ENCODE peak calls at places on chromosomes 16 and 17, in five cellular contexts. J is thoracic aorta, Y is NCI-H524, V is Caki2, B is stomach. K is an unnamed sample.

GRCh38 chr17:46950997-46951621 is 27.9 kb downstream of the RPRML start:
- DNase-seq in Y (peak), J (no peak), V (no peak), B (no peak), K (no peak)

GRCh38 chr16:88316941-88317618 is 65.7 kb upstream of the ZNF469 start:
- DNase-seq in B (no peak), V (no peak), Y (no peak), J (no peak), K (no peak)

GRCh38 chr17:40062347-40063033 is at the start of gene THRA:
- DNase-seq in J (no peak), V (no peak), B (peak), Y (peak), K (peak)

GRCh38 chr17:42270596-42270995 is 5.6 kb downstream of the STAT5B start:
- DNase-seq in B (no peak), J (no peak), Y (no peak), V (no peak), K (no peak)

GRCh38 chr17:57342141-57342540 is 85.8 kb downstream of the MSI2 start:
- DNase-seq in V (no peak), B (no peak), Y (no peak), J (no peak), K (no peak)

GRCh38 chr16:67415872-67416793 is at the start of gene ZDHHC1:
- DNase-seq in J (no peak), Y (peak), V (peak), B (peak), K (peak)

GRCh38 chr16:67277294-67277998 is 1.9 kb upstream of the PLEKHG4 start:
- DNase-seq in V (peak), B (no peak), J (peak), Y (no peak), K (peak)

GRCh38 chr17:42017866-42018200 is 594 bp upstream of the DNAJC7 start:
- DNase-seq in V (no peak), J (no peak), Y (no peak), B (no peak), K (no peak)

GRCh38 chr16:58039829-58040495 is 14.4 kb downstream of the MMP15 start:
- DNase-seq in J (no peak), B (no peak), V (no peak), Y (no peak), K (no peak)

GRCh38 chr17:62617894-62618472 is 9.5 kb upstream of the MRC2 start:
- DNase-seq in Y (no peak), V (no peak), J (no peak), B (no peak), K (peak)

GRCh38 chr17:75604034-75604695 is 16.6 kb downstream of the MYO15B start:
- DNase-seq in V (no peak), B (no peak), Y (no peak), J (no peak), K (no peak)

GRCh38 chr17:64213995-64214507 is 49.0 kb downstream of the TEX2 start:
- DNase-seq in V (peak), Y (peak), B (no peak), J (no peak), K (no peak)

GRCh38 chr16:28534542-28535373 is 4.0 kb downstream of the NUPR1 start:
- DNase-seq in V (no peak), J (peak), Y (no peak), B (peak), K (no peak)

GRCh38 chr16:71628810-71629209 is 2.8 kb downstream of the MARVELD3 start:
- DNase-seq in V (no peak), Y (peak), J (no peak), B (no peak), K (peak)

GRCh38 chr16:17161034-17161433 is 309.7 kb downstream of the XYLT1 start:
- DNase-seq in V (no peak), Y (peak), B (no peak), J (no peak), K (no peak)

GRCh38 chr17:19538095-19539039 is 4.7 kb downstream of the SLC47A1 start:
- DNase-seq in Y (peak), V (no peak), B (no peak), J (no peak), K (no peak)

GRCh38 chr16:69476920-69477418 is 52.5 kb downstream of the CYB5B start:
- DNase-seq in Y (no peak), J (no peak), V (peak), B (no peak), K (peak)

GRCh38 chr17:51435641-51436091 is 175.3 kb downstream of the UTP18 start:
- DNase-seq in J (no peak), V (no peak), Y (peak), B (peak), K (no peak)

GRCh38 chr17:35666070-35666469 is 65.4 kb upstream of the RASL10B start:
- DNase-seq in V (no peak), J (no peak), B (no peak), Y (no peak), K (no peak)

GRCh38 chr17:70099267-70099666 is 24.2 kb downstream of the KCNJ16 start:
- DNase-seq in J (no peak), Y (no peak), B (no peak), V (no peak), K (no peak)

GRCh38 chr16:89179148-89179484 is 7.6 kb downstream of the CDH15 start:
- DNase-seq in J (no peak), Y (no peak), V (no peak), B (no peak), K (no peak)

GRCh38 chr16:4682616-4683254 is 10.6 kb upstream of the NUDT16L1 start:
- DNase-seq in B (peak), V (peak), J (no peak), Y (no peak), K (no peak)

GRCh38 chr16:85733155-85733838 is 17.6 kb downstream of the C16orf74 start:
- DNase-seq in V (no peak), Y (no peak), B (no peak), J (no peak), K (no peak)

GRCh38 chr16:63625141-63625540 is 1496.7 kb downstream of the CDH11 start:
- DNase-seq in Y (no peak), V (no peak), J (no peak), B (no peak), K (no peak)